ENCODE peak calls at places on chromosome 16, in seven cellular contexts. C, O, K, T, E, L and S are unnamed samples.

GRCh38 chr16:15553313-15554088 is 89.5 kb downstream of the MARF1 start:
- DNase-seq in C (no peak), O (no peak), K (no peak), T (no peak), E (no peak), L (peak), S (no peak)

GRCh38 chr16:62596101-62596500 is 559.9 kb upstream of the CDH8 start:
- DNase-seq in C (peak), O (no peak), K (no peak), T (no peak), E (no peak), L (no peak), S (no peak)

GRCh38 chr16:84985079-84986065 is 26.0 kb downstream of the ZDHHC7 start:
- DNase-seq in C (no peak), O (peak), K (peak), T (no peak), E (no peak), L (peak), S (peak)

GRCh38 chr16:50474138-50474537 is 74.1 kb upstream of the NKD1 start:
- DNase-seq in C (no peak), O (no peak), K (no peak), T (no peak), E (no peak), L (no peak), S (no peak)

GRCh38 chr16:78775161-78775561 is 675.7 kb downstream of the WWOX start:
- DNase-seq in C (no peak), O (no peak), K (no peak), T (no peak), E (no peak), L (no peak), S (no peak)

GRCh38 chr16:83675136-83675535 is 132.6 kb upstream of the HSBP1 start:
- DNase-seq in C (peak), O (no peak), K (peak), T (no peak), E (no peak), L (peak), S (no peak)

GRCh38 chr16:85123891-85124635 is 11.8 kb upstream of the CIBAR2 start:
- DNase-seq in C (peak), O (peak), K (peak), T (no peak), E (no peak), L (peak), S (peak)

GRCh38 chr16:54359086-54359485 is 72.5 kb upstream of the IRX3 start:
- DNase-seq in C (peak), O (no peak), K (no peak), T (no peak), E (no peak), L (no peak), S (no peak)

GRCh38 chr16:78098544-78099371 is 696 bp upstream of the WWOX start:
- DNase-seq in C (no peak), O (no peak), K (no peak), T (no peak), E (no peak), L (no peak), S (no peak)

GRCh38 chr16:49022351-49022963 is 259.2 kb downstream of the CBLN1 start:
- DNase-seq in C (no peak), O (no peak), K (no peak), T (no peak), E (no peak), L (no peak), S (no peak)

GRCh38 chr16:57994778-57995177 is 5.7 kb downstream of the ZNF319 start:
- DNase-seq in C (peak), O (no peak), K (peak), T (no peak), E (peak), L (peak), S (no peak)

GRCh38 chr16:49914697-49915096 is 58.8 kb upstream of the ZNF423 start:
- DNase-seq in C (no peak), O (no peak), K (no peak), T (no peak), E (no peak), L (no peak), S (no peak)

GRCh38 chr16:680967-681745 is 946 bp downstream of the STUB1 start:
- DNase-seq in C (peak), O (no peak), K (peak), T (no peak), E (peak), L (peak), S (peak)

DNA sequence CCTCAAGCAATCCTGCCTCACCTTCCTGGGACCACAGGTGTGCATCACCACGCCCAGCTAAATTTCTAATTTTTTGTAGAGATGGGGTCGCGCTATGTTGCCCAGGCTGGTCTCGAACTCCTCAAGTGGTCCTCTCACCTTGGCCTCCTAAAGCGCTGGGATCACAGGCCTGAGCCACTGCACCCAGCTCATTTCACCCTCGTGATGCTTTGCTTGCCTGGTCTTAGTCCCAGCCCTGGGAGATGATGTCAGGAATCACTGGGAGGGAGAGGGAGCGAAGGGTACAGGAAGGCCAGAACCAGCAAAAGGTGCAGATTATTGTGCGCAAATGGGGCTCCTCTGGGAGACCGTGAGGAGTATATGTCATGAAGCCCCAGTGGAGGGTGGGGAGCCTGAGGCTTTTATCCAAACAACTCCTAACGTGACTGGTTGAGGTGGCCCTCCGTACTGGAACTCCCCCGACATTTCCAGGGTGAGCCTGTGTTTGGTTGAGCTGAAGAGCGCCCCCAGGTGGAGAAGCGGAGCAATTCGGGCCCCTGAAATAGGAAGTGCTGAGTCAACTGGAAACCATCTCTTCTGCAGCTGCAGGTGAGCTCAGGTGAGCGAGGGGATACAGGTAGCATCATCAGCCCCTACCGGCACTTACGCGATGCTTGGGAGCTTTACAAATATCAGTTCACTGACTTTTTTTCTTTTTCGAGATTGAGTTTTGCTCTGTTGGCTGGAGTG is 41.2 kb upstream of the HAPSTR1 start:
- DNase-seq in C (peak), O (no peak), K (peak), T (no peak), E (peak), L (no peak), S (no peak)
- TF ChIP-seq CTCF in C (peak), O (peak), K (peak), T (no peak), E (peak), L (peak), S (peak)

DNA sequence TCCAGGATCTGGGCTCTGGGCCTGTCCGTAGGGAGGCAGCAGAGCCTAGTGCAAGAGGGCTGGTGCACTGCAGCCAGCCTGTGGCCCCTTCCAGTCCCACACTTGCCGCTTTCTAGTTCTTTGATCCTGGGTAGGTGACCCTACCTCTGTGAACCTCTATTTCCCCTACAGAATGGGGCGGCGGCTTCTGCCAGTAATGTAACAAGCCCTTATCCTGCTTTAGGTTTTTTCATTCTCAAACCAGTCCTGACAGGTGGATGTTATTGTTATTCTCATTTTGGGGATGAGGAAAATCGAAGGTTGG is 744 bp downstream of the E4F1 start:
- DNase-seq in C (no peak), O (peak), K (peak), T (no peak), E (no peak), L (peak), S (peak)
- TF ChIP-seq CTCF in C (no peak), O (peak), K (peak), T (no peak), E (peak), L (peak), S (no peak)

DNA sequence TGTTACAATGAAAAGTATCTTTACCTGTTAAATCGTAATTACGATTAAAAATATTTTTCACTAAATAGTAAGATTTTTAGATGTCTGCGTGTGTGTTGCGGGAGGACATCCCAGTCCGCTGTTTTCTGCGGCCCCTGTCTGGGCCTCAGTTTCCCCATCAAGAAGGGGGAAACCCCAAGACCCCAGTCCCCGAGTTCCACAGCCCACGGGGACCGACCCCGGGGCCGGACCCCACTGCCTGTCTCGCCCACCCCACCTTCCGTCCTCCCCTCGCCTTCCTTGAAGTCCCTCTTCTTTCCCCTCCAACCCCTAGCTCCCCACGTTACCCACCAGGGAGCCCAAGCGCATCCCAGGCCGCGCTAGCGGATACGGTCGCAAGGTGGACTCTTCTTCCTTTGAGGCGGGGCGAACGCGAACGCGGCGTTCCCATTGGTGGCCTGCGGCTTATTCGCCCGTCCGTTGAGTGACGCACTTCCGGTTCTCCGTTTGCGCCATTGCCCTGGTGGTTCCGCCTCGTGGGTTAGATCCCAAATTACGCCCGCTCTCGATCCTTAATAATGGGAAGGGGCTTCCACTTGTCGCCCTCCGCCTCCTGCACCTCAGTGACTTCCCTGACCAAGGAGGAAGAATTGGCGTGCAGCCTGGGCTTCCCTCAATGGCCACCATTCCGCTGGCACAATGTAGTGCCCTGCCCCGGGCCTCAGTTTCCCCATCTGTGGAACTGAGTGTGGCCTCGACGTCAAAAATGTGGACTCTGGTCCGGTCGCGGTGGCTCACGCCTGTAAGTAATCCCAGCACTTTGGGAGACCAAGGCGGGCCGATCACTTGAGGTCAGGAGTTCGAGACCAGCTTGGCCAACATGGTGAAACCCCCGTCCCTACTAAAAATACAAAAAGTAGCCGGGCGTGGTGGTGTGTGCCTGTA is at the start of gene NSMCE1:
- DNase-seq in C (peak), O (peak), K (peak), T (peak), E (peak), L (peak), S (peak)
- TF ChIP-seq CTCF in C (no peak), O (no peak), K (peak), T (no peak), E (no peak), L (peak), S (peak)

DNA sequence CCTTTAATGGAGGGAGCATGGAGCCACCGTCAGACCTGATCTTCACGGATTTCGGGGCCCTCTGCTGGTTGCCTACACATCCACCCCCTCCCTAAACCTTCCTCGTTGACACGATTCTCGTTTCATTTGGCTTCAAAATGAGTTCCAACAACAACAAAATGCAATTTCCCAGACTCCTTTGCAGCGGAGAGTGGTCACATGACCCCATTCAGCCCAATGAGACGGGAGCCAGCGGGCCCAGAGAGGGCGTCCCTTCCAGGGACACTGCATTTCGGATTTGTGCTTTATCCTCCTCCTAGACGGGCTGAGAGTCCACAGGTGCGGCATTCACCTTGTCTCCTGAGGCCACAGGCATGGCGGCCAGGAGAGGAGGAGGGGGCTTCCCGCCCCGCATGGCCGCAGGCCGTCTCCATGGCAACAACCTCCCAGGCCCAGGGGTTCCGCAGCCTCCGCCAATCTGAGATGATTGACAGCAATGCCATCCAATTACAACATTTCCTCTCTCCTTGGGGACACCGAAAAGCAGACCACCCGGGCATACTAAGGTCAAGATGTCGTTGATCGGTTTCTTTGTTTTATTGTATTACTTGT is 259.8 kb downstream of the C16orf95 start:
- DNase-seq in C (peak), O (no peak), K (no peak), T (no peak), E (no peak), L (peak), S (no peak)
- TF ChIP-seq CTCF in C (peak), O (peak), K (peak), T (no peak), E (peak), L (no peak), S (peak)

GRCh38 chr16:30144017-30144416 is 21.0 kb upstream of the MAPK3 start:
- DNase-seq in C (no peak), O (no peak), K (no peak), T (no peak), E (no peak), L (no peak), S (no peak)

GRCh38 chr16:30141750-30142149 is 18.7 kb upstream of the MAPK3 start:
- DNase-seq in C (no peak), O (no peak), K (no peak), T (no peak), E (no peak), L (no peak), S (no peak)

GRCh38 chr16:30144917-30145316 is 21.9 kb upstream of the MAPK3 start:
- DNase-seq in C (no peak), O (no peak), K (no peak), T (no peak), E (no peak), L (no peak), S (no peak)

GRCh38 chr16:30143347-30143702 is 20.3 kb upstream of the MAPK3 start:
- DNase-seq in C (no peak), O (no peak), K (no peak), T (no peak), E (no peak), L (no peak), S (no peak)

DNA sequence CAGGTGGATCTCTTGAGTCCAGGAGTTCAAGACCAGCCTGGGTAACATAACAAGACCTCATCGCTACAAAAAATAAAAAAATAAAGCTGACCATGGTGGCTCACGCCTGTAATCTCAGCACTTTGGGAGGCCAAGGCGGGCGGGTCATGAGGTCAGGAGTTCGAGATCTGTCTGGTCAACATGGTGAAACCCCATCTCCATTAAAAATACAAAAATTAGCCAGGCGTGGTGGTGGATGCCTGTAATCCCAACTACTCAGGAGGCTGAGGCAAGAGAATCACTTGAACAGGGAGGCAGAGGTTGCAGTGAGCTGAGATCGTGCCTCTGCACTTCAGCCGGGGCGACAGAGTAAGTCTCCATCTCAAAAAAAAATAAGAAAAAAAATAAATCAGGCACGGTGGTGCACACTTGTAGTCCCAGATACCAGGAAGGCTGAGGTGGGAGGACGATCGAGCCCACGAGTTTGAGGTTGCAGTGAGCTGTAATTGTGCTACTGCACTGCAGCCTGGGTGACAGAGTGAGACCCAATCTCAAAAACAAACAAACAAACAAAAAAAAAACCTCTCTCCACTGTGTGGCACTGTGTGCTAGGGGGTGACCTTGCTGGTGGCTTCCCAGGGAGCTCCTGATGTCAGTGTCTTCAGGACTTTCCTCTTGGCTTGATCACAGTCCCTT is 19.8 kb upstream of the MAPK3 start:
- DNase-seq in C (peak), O (no peak), K (no peak), T (no peak), E (peak), L (no peak), S (no peak)
- TF ChIP-seq CTCF in C (peak), O (no peak), K (no peak), T (no peak), E (peak), L (no peak), S (no peak)

GRCh38 chr16:4617880-4618279 is 3.2 kb upstream of the UBALD1 start:
- DNase-seq in C (no peak), O (no peak), K (no peak), T (no peak), E (no peak), L (no peak), S (no peak)

GRCh38 chr16:4614571-4615388 is at the start of gene UBALD1:
- DNase-seq in C (peak), O (no peak), K (peak), T (peak), E (peak), L (peak), S (peak)

GRCh38 chr16:4613636-4614570 is 785 bp downstream of the UBALD1 start:
- DNase-seq in C (peak), O (no peak), K (peak), T (no peak), E (peak), L (peak), S (no peak)

GRCh38 chr16:4615389-4616046 is 830 bp upstream of the UBALD1 start:
- DNase-seq in C (no peak), O (no peak), K (no peak), T (no peak), E (peak), L (no peak), S (no peak)

GRCh38 chr16:4616047-4616811 is 1.5 kb upstream of the UBALD1 start:
- DNase-seq in C (peak), O (peak), K (peak), T (peak), E (peak), L (peak), S (peak)
- TF ChIP-seq CTCF in C (peak), O (peak), K (peak), T (no peak), E (peak), L (peak), S (peak)

DNA sequence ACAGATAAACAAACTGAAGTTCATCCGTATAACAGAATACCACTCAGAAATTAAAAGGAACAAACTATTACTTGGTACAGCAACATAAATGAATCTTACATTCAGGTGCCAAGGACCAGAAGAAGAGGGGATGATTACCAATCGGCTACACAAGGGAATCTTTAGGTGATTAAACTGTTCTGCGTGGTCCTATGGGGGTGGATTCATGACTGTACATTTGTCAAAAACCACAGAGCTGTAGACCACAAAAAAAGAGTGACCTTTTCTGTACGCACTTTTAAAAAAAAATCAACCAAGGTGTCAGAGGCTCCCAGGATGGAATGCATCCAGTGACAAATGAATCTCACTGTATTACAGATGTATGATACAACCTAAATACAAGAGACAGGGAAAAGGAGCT is 110.8 kb downstream of the CDYL2 start:
- DNase-seq in C (no peak), O (no peak), K (no peak), T (no peak), E (no peak), L (no peak), S (no peak)
- TF ChIP-seq CTCF in C (no peak), O (no peak), K (no peak), T (no peak), E (no peak), L (no peak), S (no peak)

DNA sequence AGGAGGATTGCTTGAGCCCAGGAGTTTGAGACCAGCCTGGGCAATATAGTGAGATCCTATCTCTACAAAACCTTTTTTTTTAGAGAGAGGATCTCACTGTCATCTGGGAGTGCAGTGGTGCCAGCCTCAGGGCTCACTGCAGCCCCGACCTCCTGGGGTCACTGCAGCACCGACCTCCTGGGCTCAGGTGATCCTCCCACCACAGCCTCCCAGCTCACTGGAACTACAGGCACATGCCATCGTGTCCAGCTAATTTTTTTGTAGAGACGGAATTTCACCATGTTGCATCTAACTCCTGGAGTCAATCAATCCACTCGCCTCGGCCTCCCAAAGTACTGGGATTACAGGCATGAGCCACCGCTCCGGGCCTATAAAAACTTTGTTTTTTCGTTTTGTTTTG is 15.4 kb downstream of the MAPK8IP3 start:
- DNase-seq in C (no peak), O (no peak), K (no peak), T (no peak), E (no peak), L (no peak), S (no peak)
- TF ChIP-seq CTCF in C (no peak), O (no peak), K (no peak), T (no peak), E (no peak), L (no peak), S (no peak)

GRCh38 chr16:13977177-13977576 is 57.2 kb downstream of the ERCC4 start:
- DNase-seq in C (no peak), O (no peak), K (no peak), T (no peak), E (no peak), L (no peak), S (no peak)
- TF ChIP-seq CTCF in C (no peak), O (no peak), K (no peak), T (no peak), E (no peak), L (no peak), S (no peak)